ENCODE peak calls at places on chromosomes 7 and 10, in ten cellular contexts. I is globus pallidus; U is stimulated activated CD8-positive, alpha-beta memory T cell treated with anti-CD3 and anti-CD28 coated beads, Interleukin-7, amount 100 ng/mL, for 24 hours; G is iPS-NIHi11; W is C1 segment of cervical spinal cord; P is SK-MEL-5; S is IMR-90; N is left lung; R is left cardiac atrium; D is hepatocyte. T is an unnamed sample.

GRCh38 chr7:133851416-133851815 is 275.7 kb upstream of the LRGUK start:
- DNase-seq in R (no peak), G (no peak), U (no peak), P (no peak), I (no peak), W (no peak), S (no peak), D (no peak), N (peak; percentile 11), T (no peak)

GRCh38 chr10:32929634-32930033 is 28.4 kb downstream of the ITGB1 start:
- DNase-seq in D (no peak), I (no peak), S (no peak), G (no peak), R (no peak), W (no peak), P (no peak), N (no peak), U (no peak), T (no peak)

GRCh38 chr10:25627606-25628005 is 306.4 kb upstream of the MYO3A start:
- DNase-seq in S (no peak), N (no peak), D (no peak), U (no peak), R (no peak), W (no peak), P (no peak), G (no peak), I (no peak), T (no peak)

GRCh38 chr7:158814637-158815036 is 14.7 kb downstream of the ESYT2 start:
- DNase-seq in W (no peak), I (no peak), S (no peak), G (no peak), R (no peak), N (no peak), U (no peak), D (no peak), P (no peak), T (no peak)

GRCh38 chr7:66426996-66427395 is 201.7 kb upstream of the KCTD7 start:
- DNase-seq in W (no peak), R (no peak), I (no peak), S (no peak), D (no peak), N (no peak), U (no peak), G (no peak), P (no peak), T (no peak)

GRCh38 chr10:86286591-86287421 is 79.8 kb downstream of the GRID1 start:
- DNase-seq in D (no peak), G (no peak), P (no peak), S (no peak), R (no peak), W (no peak), U (no peak), N (no peak), I (no peak), T (no peak)

GRCh38 chr10:4914213-4914850 is 48.9 kb upstream of the AKR1C1 start:
- DNase-seq in R (no peak), D (no peak), P (no peak), G (no peak), N (no peak), W (no peak), S (no peak), I (no peak), U (no peak), T (no peak)

GRCh38 chr10:117646718-117647117 is 104.2 kb downstream of the EMX2 start:
- DNase-seq in U (no peak), G (no peak), D (no peak), P (no peak), S (no peak), I (no peak), W (no peak), N (no peak), R (no peak), T (no peak)

GRCh38 chr10:110138197-110138812 is 69.1 kb upstream of the MXI1 start:
- DNase-seq in S (peak; percentile 66), D (peak; percentile 76), R (no peak), I (peak; percentile 83), N (no peak), U (no peak), G (peak; percentile 54), P (peak; percentile 77), W (no peak), T (no peak)

GRCh38 chr10:100637785-100638184 is 102.0 kb downstream of the HIF1AN start:
- DNase-seq in P (peak; percentile 60), U (no peak), D (peak; percentile 20), S (no peak), W (no peak), I (no peak), R (no peak), G (peak; percentile 82), N (no peak), T (no peak)

GRCh38 chr7:131011976-131012375 is 278.0 kb upstream of the KLF14 start:
- DNase-seq in N (no peak), R (no peak), I (no peak), W (no peak), G (no peak), S (peak; percentile 89), D (peak; percentile 38), P (peak; percentile 70), U (no peak), T (no peak)

GRCh38 chr7:76507723-76508406 is 2.5 kb upstream of the UPK3B start:
- DNase-seq in U (no peak), R (no peak), D (peak; percentile 1), S (no peak), G (no peak), W (no peak), N (no peak), P (no peak), I (no peak), T (no peak)

GRCh38 chr7:11931306-11931705 is 99.3 kb upstream of the THSD7A start:
- DNase-seq in R (no peak), G (no peak), W (no peak), D (no peak), N (no peak), P (no peak), S (no peak), U (no peak), I (no peak), T (no peak)

GRCh38 chr7:108001759-108002725 is 919 bp downstream of the LAMB1 start:
- DNase-seq in W (no peak), N (no peak), G (peak; percentile 29), I (no peak), P (no peak), S (peak; percentile 41), D (peak; percentile 45), U (no peak), R (peak; percentile 50), T (no peak)

GRCh38 chr10:43574035-43574892 is at the start of gene ZNF239:
- DNase-seq in W (peak; percentile 81), N (peak; percentile 93), U (peak; percentile 66), P (peak; percentile 30), D (peak; percentile 91), G (peak; percentile 89), S (peak; percentile 84), I (peak; percentile 83), R (peak; percentile 96), T (peak; percentile 83)

GRCh38 chr7:2321020-2321419 is 6.8 kb upstream of the SNX8 start:
- DNase-seq in R (no peak), U (no peak), P (peak; percentile 39), N (peak; percentile 13), D (peak; percentile 43), W (no peak), G (peak; percentile 30), I (no peak), S (peak; percentile 22), T (no peak)

GRCh38 chr10:133307776-133308430 is 769 bp downstream of the TUBGCP2 start:
- DNase-seq in P (peak; percentile 72), N (peak; percentile 89), G (peak; percentile 73), D (peak; percentile 91), I (no peak), S (peak; percentile 58), U (peak; percentile 68), R (peak; percentile 69), W (no peak), T (peak; percentile 65)

GRCh38 chr10:131831561-131831960 is 69.2 kb upstream of the PPP2R2D start:
- DNase-seq in S (no peak), P (no peak), W (no peak), U (no peak), D (no peak), N (peak; percentile 57), I (no peak), G (no peak), R (no peak), T (no peak)

GRCh38 chr10:14612873-14613569 is 161.7 kb downstream of the FAM107B start:
- DNase-seq in U (no peak), R (no peak), W (no peak), I (no peak), P (no peak), G (no peak), N (no peak), D (no peak), S (no peak), T (no peak)

GRCh38 chr7:80060218-80060806 is 74.3 kb upstream of the GNAI1 start:
- DNase-seq in R (no peak), P (peak; percentile 85), W (no peak), N (no peak), U (no peak), G (peak; percentile 47), I (peak; percentile 64), S (peak; percentile 82), D (peak; percentile 52), T (no peak)

GRCh38 chr10:112562803-112563663 is 116.0 kb downstream of the VTI1A start:
- DNase-seq in N (no peak), S (peak; percentile 43), G (no peak), I (peak; percentile 15), W (no peak), U (no peak), R (no peak), D (peak; percentile 8), P (peak; percentile 72), T (no peak)

GRCh38 chr10:30219977-30220751 is 128.9 kb downstream of the MTPAP start:
- DNase-seq in R (no peak), S (peak; percentile 51), G (peak; percentile 28), D (peak; percentile 30), P (no peak), N (no peak), I (peak; percentile 8), U (no peak), W (no peak), T (no peak)

GRCh38 chr7:155407799-155408198 is 50.1 kb upstream of the EN2 start:
- DNase-seq in S (no peak), G (no peak), N (peak; percentile 0), P (no peak), I (no peak), D (no peak), U (no peak), R (no peak), W (no peak), T (no peak)

GRCh38 chr7:512541-513311 is 6.9 kb downstream of the PDGFA start:
- DNase-seq in S (no peak), U (no peak), I (no peak), R (no peak), W (no peak), N (peak; percentile 87), G (no peak), P (no peak), D (no peak), T (no peak)

GRCh38 chr10:110923856-110924493 is 4.6 kb downstream of the SHOC2 start:
- DNase-seq in D (peak; percentile 23), G (no peak), W (no peak), I (no peak), N (no peak), P (no peak), S (no peak), R (no peak), U (no peak), T (no peak)

GRCh38 chr7:157622000-157622399 is 285.2 kb downstream of the DNAJB6 start:
- DNase-seq in P (no peak), D (no peak), G (no peak), W (no peak), S (no peak), U (no peak), R (no peak), N (no peak), I (no peak), T (no peak)

GRCh38 chr10:101222683-101223273 is 6.5 kb downstream of the LBX1 start:
- DNase-seq in P (no peak), W (no peak), U (no peak), I (no peak), S (no peak), N (peak; percentile 85), D (no peak), G (no peak), R (no peak), T (no peak)

GRCh38 chr10:117312430-117312829 is 62.8 kb downstream of the PDZD8 start:
- DNase-seq in S (no peak), R (no peak), P (no peak), G (no peak), I (no peak), U (no peak), W (no peak), D (no peak), N (no peak), T (no peak)

T was measured in gastrocnemius medialis.